ENCODE peak calls at places on chromosomes 4 and X, in four cellular contexts. U, E, R and A are unnamed samples.

GRCh38 chrX:74349387-74349786 is 45.4 kb downstream of the ZCCHC13 start:
- DNase-seq in U (no peak), E (no peak), R (peak; percentile 76), A (no peak)

GRCh38 chrX:49155900-49156837 is 6.4 kb upstream of the MAGIX start:
- DNase-seq in U (peak; percentile 86), E (peak; percentile 64), R (peak; percentile 92), A (peak; percentile 65)

GRCh38 chr4:10088135-10089010 is 28.2 kb downstream of the WDR1 start:
- DNase-seq in U (no peak), E (no peak), R (no peak), A (no peak)

GRCh38 chrX:78024349-78025108 is 55.1 kb upstream of the PGAM4 start:
- DNase-seq in U (peak; percentile 33), E (no peak), R (peak; percentile 21), A (no peak)

GRCh38 chr4:148116264-148116663 is 325.9 kb downstream of the NR3C2 start:
- DNase-seq in U (no peak), E (peak; percentile 3), R (peak; percentile 87), A (no peak)

GRCh38 chrX:3142259-3143042 is 101.2 kb downstream of the ARSF start:
- DNase-seq in U (no peak), E (no peak), R (no peak), A (no peak)

GRCh38 chr4:99134586-99134985 is 9.5 kb downstream of the ADH4 start:
- DNase-seq in U (no peak), E (no peak), R (no peak), A (no peak)

GRCh38 chr4:142778430-142778829 is 67.7 kb downstream of the INPP4B start:
- DNase-seq in U (no peak), E (no peak), R (peak; percentile 27), A (no peak)

GRCh38 chrX:70508296-70508911 is 63.8 kb downstream of the DLG3 start:
- DNase-seq in U (no peak), E (no peak), R (peak; percentile 21), A (no peak)

GRCh38 chrX:41110801-41111625 is 25.8 kb downstream of the USP9X start:
- DNase-seq in U (no peak), E (no peak), R (no peak), A (no peak)

GRCh38 chrX:117840645-117841044 is 276.0 kb downstream of the KLHL13 start:
- DNase-seq in U (no peak), E (no peak), R (no peak), A (no peak)

GRCh38 chr4:41709844-41710481 is 38.6 kb downstream of the PHOX2B start:
- DNase-seq in U (no peak), E (no peak), R (peak; percentile 90), A (no peak)

GRCh38 chr4:152501846-152502536 is 33.9 kb downstream of the FBXW7 start:
- DNase-seq in U (no peak), E (no peak), R (peak; percentile 41), A (no peak)

GRCh38 chr4:150569384-150569987 is 12.5 kb upstream of the MAB21L2 start:
- DNase-seq in U (no peak), E (no peak), R (peak; percentile 93), A (no peak)

GRCh38 chr4:153676984-153677383 is 7.1 kb upstream of the TLR2 start:
- DNase-seq in U (no peak), E (no peak), R (peak; percentile 86), A (no peak)

GRCh38 chr4:5927116-5927515 is 34.2 kb upstream of the CRMP1 start:
- DNase-seq in U (no peak), E (no peak), R (no peak), A (no peak)

GRCh38 chr4:184932343-184932742 is 85.9 kb upstream of the HELT start:
- DNase-seq in U (no peak), E (no peak), R (no peak), A (no peak)

GRCh38 chr4:185783574-185783973 is 28.4 kb downstream of the SORBS2 start:
- DNase-seq in U (no peak), E (no peak), R (no peak), A (no peak)

GRCh38 chr4:78660559-78660958 is 109.0 kb downstream of the ANXA3 start:
- DNase-seq in U (no peak), E (no peak), R (peak; percentile 56), A (no peak)

GRCh38 chrX:120791013-120791643 is 84.5 kb downstream of the CT47B1 start:
- DNase-seq in U (no peak), E (no peak), R (peak; percentile 73), A (peak; percentile 9)

GRCh38 chr4:123826896-123827295 is 430.3 kb downstream of the SPRY1 start:
- DNase-seq in U (no peak), E (no peak), R (peak; percentile 84), A (no peak)

GRCh38 chr4:105719214-105719613 is 10.6 kb downstream of the GSTCD start:
- DNase-seq in U (no peak), E (no peak), R (no peak), A (no peak)

GRCh38 chr4:154560824-154561231 is 2.0 kb upstream of the FGB start:
- DNase-seq in U (no peak), E (no peak), R (peak; percentile 99), A (no peak)

GRCh38 chrX:44415639-44416386 is 72.3 kb upstream of the EFHC2 start:
- DNase-seq in U (no peak), E (no peak), R (no peak), A (no peak)

GRCh38 chr4:6343950-6344408 is 74.3 kb downstream of the WFS1 start:
- DNase-seq in U (no peak), E (no peak), R (peak; percentile 69), A (no peak)